ENCODE peak calls at places on chromosomes 1 and 21, in five cellular contexts. J is Daoy; Y is activated naive CD8-positive, alpha-beta T cell treated with anti-CD3 and anti-CD28 coated beads, Interleukin-2, amount 10 ng/mL, durations not matched to agents 7 days and 5 days; R is ecto neural progenitor cell; D is H54. Z is an unnamed sample.

GRCh38 chr1:201226859-201227488 is 36.4 kb downstream of the IGFN1 start:
- DNase-seq in R (peak; percentile 33), J (no peak), D (no peak), Y (no peak), Z (no peak)

GRCh38 chr1:55848906-55849305 is 633.7 kb upstream of the USP24 start:
- DNase-seq in Y (no peak), D (no peak), J (no peak), R (no peak), Z (peak; percentile 23)

GRCh38 chr1:17874665-17875064 is 119.5 kb downstream of the ACTL8 start:
- DNase-seq in J (no peak), D (no peak), R (no peak), Y (no peak), Z (peak; percentile 48)

GRCh38 chr1:100921110-100921706 is 25.3 kb downstream of the SLC30A7 start:
- DNase-seq in D (no peak), J (peak; percentile 19), R (no peak), Y (no peak), Z (peak; percentile 81)

GRCh38 chr1:233347338-233347737 is 19.8 kb downstream of the MAP3K21 start:
- DNase-seq in R (no peak), Y (no peak), D (no peak), J (no peak), Z (no peak)

GRCh38 chr1:204990721-204991341 is 52.2 kb upstream of the CNTN2 start:
- DNase-seq in R (no peak), Y (no peak), J (no peak), D (no peak), Z (no peak)

GRCh38 chr1:1283821-1284220 is 3.6 kb downstream of the SCNN1D start:
- DNase-seq in J (peak; percentile 68), D (no peak), Y (no peak), R (peak; percentile 57), Z (peak; percentile 58)

GRCh38 chr1:151137789-151138188 is 8.6 kb downstream of the SEMA6C start:
- DNase-seq in D (no peak), Y (no peak), J (no peak), R (no peak), Z (no peak)

GRCh38 chr21:36403713-36404112 is 18.5 kb downstream of the CHAF1B start:
- DNase-seq in R (no peak), Y (no peak), D (no peak), J (no peak), Z (no peak)

GRCh38 chr21:42038826-42039425 is 28.8 kb upstream of the ZBTB21 start:
- DNase-seq in J (peak; percentile 32), Y (no peak), D (no peak), R (no peak), Z (peak; percentile 33)

GRCh38 chr1:178576841-178577240 is 63.9 kb downstream of the TEX35 start:
- DNase-seq in R (no peak), J (no peak), Y (no peak), D (no peak), Z (no peak)

GRCh38 chr1:117537291-117537920 is 68.4 kb upstream of the TENT5C start:
- DNase-seq in R (no peak), J (peak; percentile 26), Y (no peak), D (no peak), Z (peak; percentile 58)

GRCh38 chr1:202283379-202283844 is 58.3 kb downstream of the UBE2T start:
- DNase-seq in D (peak; percentile 70), R (no peak), Y (peak; percentile 44), J (peak; percentile 92), Z (peak; percentile 23)

GRCh38 chr1:209876091-209876800 is 48.5 kb downstream of the UTP25 start:
- DNase-seq in D (no peak), Y (no peak), J (no peak), R (no peak), Z (peak; percentile 95)

GRCh38 chr1:216815239-216815955 is 92.2 kb upstream of the ESRRG start:
- DNase-seq in R (no peak), J (no peak), D (no peak), Y (no peak), Z (peak; percentile 64)

GRCh38 chr21:42518626-42519025 is 5.0 kb downstream of the SLC37A1 start:
- DNase-seq in J (no peak), D (no peak), Y (no peak), R (no peak), Z (no peak)

GRCh38 chr1:46333300-46334029 is 7.1 kb upstream of the NSUN4 start:
- DNase-seq in J (no peak), D (no peak), R (no peak), Y (no peak), Z (peak; percentile 83)

GRCh38 chr1:206923009-206923960 is 1.5 kb upstream of the FCMR start:
- DNase-seq in R (no peak), D (no peak), J (no peak), Y (peak; percentile 70), Z (no peak)

GRCh38 chr1:58515794-58516401 is 30.6 kb downstream of the OMA1 start:
- DNase-seq in R (no peak), J (peak; percentile 70), D (peak; percentile 15), Y (no peak), Z (peak; percentile 97)

GRCh38 chr1:42960693-42961559 is 2.3 kb upstream of the SLC2A1 start:
- DNase-seq in Y (no peak), D (no peak), R (peak; percentile 60), J (no peak), Z (no peak)

GRCh38 chr1:89746424-89747149 is 74.2 kb upstream of the LRRC8D start:
- DNase-seq in Y (no peak), R (no peak), D (no peak), J (no peak), Z (no peak)

GRCh38 chr21:33140288-33140687 is 70.3 kb downstream of the OLIG1 start:
- DNase-seq in J (no peak), D (no peak), R (no peak), Y (no peak), Z (no peak)

GRCh38 chr1:7008975-7009740 is 223.9 kb downstream of the CAMTA1 start:
- DNase-seq in D (no peak), J (no peak), R (peak; percentile 39), Y (no peak), Z (no peak)

GRCh38 chr1:226400519-226401406 is 7.1 kb downstream of the PARP1 start:
- DNase-seq in D (no peak), Y (no peak), R (no peak), J (no peak), Z (peak; percentile 96)

GRCh38 chr21:40208206-40208950 is 341.1 kb downstream of the PCP4 start:
- DNase-seq in Y (no peak), R (no peak), J (no peak), D (no peak), Z (no peak)

Z was measured in NCI-H82.